ENCODE peak calls at places on chromosomes 1 and 21, in eight cellular contexts. G is GM20000; C is A549; K is GM12865; Y is AG08396; P is AG09309; Q is C1 segment of cervical spinal cord; N is stimulated activated naive CD8-positive, alpha-beta T cell treated with anti-CD3 and anti-CD28 coated beads, Interleukin-15, Interleukin-2, amounts not matched to agents 100 U/mL and 50 U/mL, for 24 hours. W is an unnamed sample.

GRCh38 chr21:37460196-37460595 is 93.6 kb downstream of the DYRK1A start:
- DNase-seq in G (no peak), C (peak; percentile 53), K (no peak), Y (no peak), P (no peak), Q (no peak), N (no peak), W (no peak)

GRCh38 chr1:58883037-58883887 is 99.4 kb upstream of the JUN start:
- DNase-seq in G (no peak), C (peak; percentile 86), K (no peak), Y (peak; percentile 71), P (peak; percentile 90), Q (no peak), N (no peak), W (no peak)

GRCh38 chr1:147598631-147599361 is 57.5 kb downstream of the BCL9 start:
- DNase-seq in G (peak; percentile 33), C (no peak), K (peak; percentile 24), Y (no peak), P (no peak), Q (peak; percentile 70), N (peak; percentile 43), W (peak; percentile 14)

GRCh38 chr1:163144418-163144817 is 58.3 kb downstream of the RGS5 start:
- DNase-seq in G (no peak), C (no peak), K (no peak), Y (no peak), P (no peak), Q (no peak), N (no peak), W (no peak)

GRCh38 chr1:182149411-182149965 is 88.0 kb upstream of the ZNF648 start:
- DNase-seq in G (no peak), C (peak; percentile 51), K (peak; percentile 43), Y (peak; percentile 56), P (peak; percentile 89), Q (no peak), N (no peak), W (no peak)

GRCh38 chr1:193581338-193581737 is 394.9 kb upstream of the B3GALT2 start:
- DNase-seq in G (no peak), C (no peak), K (no peak), Y (no peak), P (no peak), Q (no peak), N (no peak), W (no peak)

GRCh38 chr1:46492269-46492853 is 2.7 kb downstream of the DMBX1 start:
- DNase-seq in G (no peak), C (no peak), K (no peak), Y (no peak), P (no peak), Q (no peak), N (no peak), W (no peak)

GRCh38 chr21:31537872-31538576 is 121.5 kb upstream of the SOD1 start:
- DNase-seq in G (no peak), C (no peak), K (no peak), Y (no peak), P (no peak), Q (no peak), N (peak; percentile 31), W (no peak)

GRCh38 chr1:229479660-229480399 is 28.3 kb downstream of the NUP133 start:
- DNase-seq in G (peak; percentile 46), C (no peak), K (peak; percentile 87), Y (no peak), P (no peak), Q (no peak), N (no peak), W (no peak)

GRCh38 chr1:19338323-19338762 is 26.2 kb downstream of the SLC66A1 start:
- DNase-seq in G (no peak), C (no peak), K (no peak), Y (no peak), P (no peak), Q (no peak), N (no peak), W (peak; percentile 81)

GRCh38 chr1:231421616-231421970 is 494 bp downstream of the EGLN1 start:
- DNase-seq in G (peak; percentile 60), C (no peak), K (no peak), Y (peak; percentile 48), P (no peak), Q (peak; percentile 78), N (no peak), W (no peak)

GRCh38 chr1:3702990-3703728 is 49.1 kb upstream of the CCDC27 start:
- DNase-seq in G (no peak), C (no peak), K (no peak), Y (peak; percentile 57), P (no peak), Q (no peak), N (no peak), W (no peak)

GRCh38 chr1:29094433-29094832 is 29.3 kb downstream of the TMEM200B start:
- DNase-seq in G (no peak), C (no peak), K (no peak), Y (no peak), P (no peak), Q (no peak), N (no peak), W (no peak)

GRCh38 chr1:119007672-119008482 is 19.7 kb upstream of the TBX15 start:
- DNase-seq in G (peak; percentile 37), C (no peak), K (no peak), Y (peak; percentile 21), P (no peak), Q (no peak), N (no peak), W (no peak)

GRCh38 chr1:244545511-244545910 is 84.4 kb downstream of the CATSPERE start:
- DNase-seq in G (no peak), C (no peak), K (no peak), Y (no peak), P (no peak), Q (no peak), N (no peak), W (no peak)

GRCh38 chr1:54246097-54246721 is 46.2 kb downstream of the MRPL37 start:
- DNase-seq in G (no peak), C (no peak), K (no peak), Y (no peak), P (no peak), Q (no peak), N (no peak), W (no peak)

GRCh38 chr1:201172336-201172735 is 18.1 kb upstream of the TMEM9 start:
- DNase-seq in G (no peak), C (no peak), K (no peak), Y (no peak), P (no peak), Q (no peak), N (no peak), W (no peak)

W was measured in HuH-7.